ENCODE peak calls at places on chromosomes 13 and 19, in nine cellular contexts. F, C, K, N, L, V, X, Y and B are unnamed samples.

GRCh38 chr13:89066868-89067466 is 1395.8 kb downstream of the SLITRK5 start:
- DNase-seq in V (no peak), L (no peak), Y (no peak), K (no peak), C (no peak), N (peak), F (no peak), X (no peak), B (no peak)

GRCh38 chr19:55113570-55114039 is 3.8 kb downstream of the PPP1R12C start:
- DNase-seq in L (no peak), N (no peak), F (peak), X (peak), K (peak), V (no peak), C (peak), Y (peak), B (peak)

GRCh38 chr13:46778879-46779278 is 18.1 kb downstream of the ESD start:
- DNase-seq in C (no peak), K (no peak), X (no peak), L (no peak), N (no peak), F (no peak), Y (no peak), V (no peak), B (no peak)

GRCh38 chr19:35299523-35300339 is 7.8 kb downstream of the MAG start:
- DNase-seq in X (no peak), N (no peak), Y (no peak), V (no peak), C (no peak), L (no peak), F (no peak), K (peak), B (no peak)

GRCh38 chr19:48415869-48416268 is 22.4 kb downstream of the GRIN2D start:
- DNase-seq in N (no peak), L (no peak), C (no peak), Y (no peak), K (no peak), V (no peak), X (no peak), F (no peak), B (no peak)

GRCh38 chr19:18366027-18366435 is 19.9 kb upstream of the GDF15 start:
- DNase-seq in F (no peak), C (no peak), L (no peak), K (no peak), X (no peak), V (no peak), N (peak), Y (no peak), B (no peak)

GRCh38 chr19:35767288-35768081 is 7.9 kb upstream of the ARHGAP33 start:
- DNase-seq in K (no peak), C (no peak), N (no peak), F (no peak), X (no peak), V (no peak), L (no peak), Y (no peak), B (no peak)

GRCh38 chr13:33017410-33017929 is 1.2 kb downstream of the KL start:
- DNase-seq in N (peak), F (peak), K (no peak), Y (peak), L (no peak), X (no peak), C (peak), V (no peak), B (no peak)

GRCh38 chr19:3285647-3286176 is 61.3 kb downstream of the CELF5 start:
- DNase-seq in N (peak), Y (no peak), K (no peak), C (no peak), L (peak), V (no peak), F (no peak), X (no peak), B (no peak)

GRCh38 chr13:40980466-40980865 is 38.6 kb downstream of the ELF1 start:
- DNase-seq in V (no peak), K (no peak), F (no peak), X (no peak), Y (no peak), L (no peak), N (no peak), C (no peak), B (no peak)

GRCh38 chr19:10780368-10780767 is 55.6 kb downstream of the TMED1 start:
- DNase-seq in K (no peak), C (no peak), F (no peak), N (no peak), V (no peak), L (no peak), Y (peak), X (no peak), B (no peak)

GRCh38 chr19:3183721-3184641 is 1.7 kb upstream of the NCLN start:
- DNase-seq in X (no peak), L (no peak), C (no peak), N (no peak), V (no peak), K (no peak), F (no peak), Y (no peak), B (no peak)

GRCh38 chr19:5113633-5114586 is 145.0 kb downstream of the KDM4B start:
- DNase-seq in K (no peak), F (no peak), X (no peak), V (no peak), N (no peak), C (peak), L (no peak), Y (no peak), B (no peak)

GRCh38 chr13:112888238-112889111 is 80.5 kb upstream of the MCF2L start:
- DNase-seq in K (no peak), L (no peak), C (no peak), N (no peak), F (no peak), V (no peak), X (no peak), Y (no peak), B (no peak)

GRCh38 chr13:49840266-49840665 is 47.8 kb upstream of the KPNA3 start:
- DNase-seq in X (no peak), N (peak), C (no peak), F (no peak), V (no peak), K (no peak), L (no peak), Y (no peak), B (no peak)

GRCh38 chr19:7500811-7501450 is 12.1 kb upstream of the PEX11G start:
- DNase-seq in C (no peak), K (peak), Y (no peak), X (no peak), F (no peak), L (peak), V (no peak), N (peak), B (no peak)

GRCh38 chr19:45472557-45473365 is 5.0 kb downstream of the FOSB start:
- DNase-seq in F (no peak), L (no peak), V (no peak), Y (no peak), N (no peak), X (no peak), C (no peak), K (no peak), B (peak)

GRCh38 chr19:46789371-46789770 is 977 bp upstream of the SLC1A5 start:
- DNase-seq in F (no peak), C (no peak), Y (no peak), N (no peak), X (no peak), K (no peak), V (no peak), L (no peak), B (no peak)

GRCh38 chr13:77345150-77345780 is 18.4 kb upstream of the MYCBP2 start:
- DNase-seq in K (no peak), Y (no peak), V (no peak), N (no peak), F (no peak), C (no peak), L (no peak), X (no peak), B (no peak)

GRCh38 chr19:5608271-5608666 is 14.3 kb downstream of the SAFB2 start:
- DNase-seq in X (no peak), L (no peak), C (no peak), K (no peak), N (no peak), V (no peak), Y (no peak), F (no peak), B (no peak)

GRCh38 chr13:94263038-94263437 is 216.4 kb downstream of the DCT start:
- DNase-seq in K (no peak), X (no peak), C (no peak), L (no peak), F (no peak), N (no peak), Y (no peak), V (no peak), B (no peak)

GRCh38 chr13:34208326-34208725 is 390.4 kb downstream of the RFC3 start:
- DNase-seq in C (no peak), N (no peak), Y (no peak), V (no peak), K (no peak), L (no peak), X (no peak), F (no peak), B (no peak)

GRCh38 chr13:31374682-31375081 is 174.9 kb downstream of the B3GLCT start:
- DNase-seq in F (no peak), Y (no peak), V (no peak), C (no peak), K (no peak), N (no peak), X (no peak), L (no peak), B (no peak)

GRCh38 chr13:33968520-33969507 is 150.9 kb downstream of the RFC3 start:
- DNase-seq in C (no peak), V (no peak), Y (no peak), K (no peak), X (no peak), F (no peak), N (no peak), L (no peak), B (no peak)

GRCh38 chr19:34428549-34429285 is 536 bp downstream of the UBA2 start:
- DNase-seq in V (no peak), Y (peak), C (peak), L (peak), N (peak), K (no peak), F (no peak), X (no peak), B (no peak)